ENCODE peak calls at places on chromosomes 16 and 17, in seven cellular contexts. I is stimulated activated CD4-positive, alpha-beta T cell treated with anti-CD3 and anti-CD28 coated beads, Interleukin-2, amount 100 ng/mL, for 48 hours; G is stimulated activated naive CD8-positive, alpha-beta T cell treated with anti-CD3 and anti-CD28 coated beads, Interleukin-15, Interleukin-2, amounts not matched to agents 100 U/mL and 50 U/mL, for 24 hours; R is left lung; W is foreskin fibroblast; O is HFFc6; M is kidney epithelial cell. D is an unnamed sample.
A peak's percentile ranks its signal among the peaks of the same experiment; 100 is the strongest.

GRCh38 chr16:89152831-89153700 is 18.5 kb upstream of the CDH15 start:
- DNase-seq in R (no peak), W (no peak), O (no peak), G (no peak), M (no peak), I (no peak), D (no peak)

GRCh38 chr17:31008374-31009035 is 37.7 kb downstream of the RNF135 start:
- DNase-seq in O (peak; percentile 46), W (peak; percentile 79), G (peak; percentile 59), R (peak; percentile 72), I (peak; percentile 37), M (no peak), D (peak; percentile 27)

GRCh38 chr17:57832711-57833596 is 16.9 kb downstream of the MRPS23 start:
- DNase-seq in M (peak; percentile 43), W (peak; percentile 93), R (peak; percentile 52), G (peak; percentile 77), I (peak; percentile 73), O (peak; percentile 63), D (peak; percentile 19)

GRCh38 chr17:56744721-56745120 is 89.0 kb downstream of the C17orf67 start:
- DNase-seq in W (no peak), G (no peak), O (no peak), M (no peak), I (no peak), R (no peak), D (no peak)

GRCh38 chr17:19756551-19756950 is 8.5 kb upstream of the ALDH3A1 start:
- DNase-seq in G (no peak), O (no peak), R (no peak), I (no peak), M (no peak), W (no peak), D (no peak)

GRCh38 chr16:80107900-80108299 is 432.9 kb upstream of the DYNLRB2 start:
- DNase-seq in M (no peak), I (no peak), G (no peak), W (no peak), O (no peak), R (no peak), D (no peak)

GRCh38 chr17:59621771-59622170 is 2.1 kb downstream of the CLTC start:
- DNase-seq in R (no peak), M (no peak), G (no peak), W (no peak), O (no peak), I (no peak), D (no peak)

GRCh38 chr16:89658221-89658879 is 714 bp downstream of the SPATA33 start:
- DNase-seq in R (no peak), I (no peak), O (no peak), W (peak; percentile 25), M (no peak), G (peak; percentile 33), D (peak; percentile 60)

GRCh38 chr16:14566599-14566998 is 63.5 kb downstream of the PARN start:
- DNase-seq in R (no peak), W (no peak), M (no peak), G (no peak), I (no peak), O (no peak), D (no peak)

GRCh38 chr17:60148300-60148838 is 1.4 kb upstream of the CA4 start:
- DNase-seq in O (no peak), M (no peak), R (no peak), W (no peak), I (no peak), G (no peak), D (no peak)

GRCh38 chr17:7809086-7809790 is 24.8 kb upstream of the KDM6B start:
- DNase-seq in R (no peak), W (no peak), I (no peak), G (no peak), M (peak; percentile 10), O (no peak), D (peak; percentile 9)

GRCh38 chr17:39658760-39659159 is 6.4 kb upstream of the TCAP start:
- DNase-seq in M (no peak), O (no peak), G (no peak), W (no peak), R (no peak), I (no peak), D (no peak)

GRCh38 chr17:79790805-79791353 is 6.0 kb downstream of the CBX8 start:
- DNase-seq in R (no peak), M (no peak), I (no peak), O (no peak), W (no peak), G (no peak), D (no peak)

GRCh38 chr17:17719966-17720543 is 38.8 kb downstream of the RAI1 start:
- DNase-seq in R (no peak), W (no peak), G (no peak), O (no peak), M (no peak), I (no peak), D (no peak)